ENCODE peak calls at places on chromosomes 16 and 17, in six cellular contexts. Z, U, R, D, C and N are unnamed samples.

GRCh38 chr17:7803981-7804380 is 30.0 kb upstream of the KDM6B start:
- DNase-seq in C (no peak), U (peak; percentile 20), Z (no peak), D (no peak), R (no peak), N (no peak)

GRCh38 chr17:14581181-14581830 is 280.4 kb downstream of the HS3ST3B1 start:
- DNase-seq in C (no peak), D (no peak), Z (no peak), U (peak; percentile 36), R (no peak), N (no peak)

GRCh38 chr16:1416521-1416941 is 2.0 kb upstream of the UNKL start:
- DNase-seq in U (peak; percentile 71), C (no peak), D (no peak), R (no peak), Z (no peak), N (no peak)

GRCh38 chr17:64196626-64197025 is 66.4 kb downstream of the TEX2 start:
- DNase-seq in U (no peak), Z (no peak), R (no peak), D (no peak), C (no peak), N (no peak)

GRCh38 chr16:85648782-85649181 is 35.7 kb downstream of the GSE1 start:
- DNase-seq in Z (no peak), D (no peak), C (no peak), U (no peak), R (no peak), N (no peak)

GRCh38 chr16:3793161-3793576 is 75.8 kb upstream of the TRAP1 start:
- DNase-seq in U (peak; percentile 54), R (no peak), D (no peak), Z (no peak), C (no peak), N (no peak)

GRCh38 chr17:7956208-7956965 is 24.4 kb downstream of the CNTROB start:
- DNase-seq in U (peak; percentile 22), R (peak; percentile 22), C (no peak), D (no peak), Z (no peak), N (no peak)

GRCh38 chr16:67249178-67249759 is 490 bp downstream of the SLC9A5 start:
- DNase-seq in U (no peak), R (peak; percentile 20), Z (no peak), D (no peak), C (no peak), N (no peak)

GRCh38 chr17:16417896-16418683 is 2.7 kb downstream of the TRPV2 start:
- DNase-seq in Z (no peak), R (no peak), C (no peak), U (no peak), D (no peak), N (no peak)

GRCh38 chr17:60577147-60577925 is 22.7 kb upstream of the PPM1D start:
- DNase-seq in Z (no peak), D (no peak), R (peak; percentile 44), C (peak; percentile 49), U (no peak), N (peak; percentile 35)

GRCh38 chr17:75400326-75400939 is 5.0 kb downstream of the GRB2 start:
- DNase-seq in U (no peak), D (no peak), C (no peak), R (no peak), Z (no peak), N (no peak)

GRCh38 chr16:580946-581498 is 8.8 kb upstream of the RAB40C start:
- DNase-seq in R (no peak), Z (no peak), D (no peak), C (no peak), U (no peak), N (no peak)

GRCh38 chr16:180101-180920 is at the start of gene HBQ1:
- DNase-seq in R (no peak), C (no peak), D (no peak), U (peak; percentile 36), Z (peak; percentile 46), N (no peak)

GRCh38 chr17:36687736-36688135 is 86.4 kb downstream of the MRM1 start:
- DNase-seq in D (no peak), Z (no peak), U (peak; percentile 27), R (no peak), C (no peak), N (no peak)

GRCh38 chr17:74031314-74032080 is 172.0 kb upstream of the RPL38 start:
- DNase-seq in C (no peak), D (no peak), Z (no peak), U (no peak), R (no peak), N (no peak)

GRCh38 chr16:31876955-31877828 is 3.6 kb downstream of the ZNF267 start:
- DNase-seq in Z (no peak), R (no peak), C (peak; percentile 98), U (no peak), D (no peak), N (no peak)

GRCh38 chr16:12387786-12388185 is 411.3 kb downstream of the SNX29 start:
- DNase-seq in R (no peak), Z (no peak), C (no peak), U (no peak), D (no peak), N (no peak)

GRCh38 chr17:15377200-15377599 is 35.8 kb upstream of the TEKT3 start:
- DNase-seq in D (no peak), U (no peak), R (no peak), Z (no peak), C (no peak), N (no peak)

GRCh38 chr16:85057948-85058347 is 30.4 kb downstream of the KIAA0513 start:
- DNase-seq in R (no peak), Z (no peak), U (no peak), D (no peak), C (no peak), N (peak; percentile 5)